ENCODE peak calls at places on chromosomes 13 and 19, in five cellular contexts. B is H1, Q is H9, W is neuronal stem cell, O is trophoblast cell. X is an unnamed sample.

GRCh38 chr19:44614313-44614712 is 950 bp downstream of the IGSF23 start:
- DNase-seq in W (no peak), B (no peak), O (peak; percentile 52), Q (no peak), X (no peak)

GRCh38 chr19:310141-310651 is 19.0 kb upstream of the PLPP2 start:
- DNase-seq in B (no peak), Q (no peak), W (no peak), O (peak; percentile 62), X (no peak)

GRCh38 chr19:15780595-15781418 is 6.7 kb upstream of the OR10H5 start:
- DNase-seq in B (no peak), Q (no peak), O (no peak), W (no peak), X (no peak)

GRCh38 chr19:14082675-14082960 is 3.0 kb downstream of the C19orf67 start:
- DNase-seq in O (no peak), W (no peak), Q (no peak), B (no peak), X (no peak)

GRCh38 chr19:43778651-43779050 is 2.1 kb downstream of the KCNN4 start:
- DNase-seq in O (no peak), Q (no peak), B (no peak), W (no peak), X (no peak)

GRCh38 chr13:94722596-94722995 is 10.3 kb upstream of the SOX21 start:
- DNase-seq in B (no peak), W (no peak), Q (no peak), O (peak; percentile 82), X (no peak)

GRCh38 chr19:33306853-33307792 is 4.8 kb upstream of the CEBPA start:
- DNase-seq in Q (no peak), W (no peak), B (no peak), O (no peak), X (no peak)

GRCh38 chr19:995051-995827 is 5.0 kb upstream of the GRIN3B start:
- DNase-seq in O (no peak), W (no peak), B (no peak), Q (no peak), X (no peak)

GRCh38 chr13:106182404-106182803 is 353.1 kb downstream of the EFNB2 start:
- DNase-seq in Q (no peak), W (no peak), O (no peak), B (no peak), X (peak; percentile 90)

GRCh38 chr13:76293346-76293745 is 592.9 kb downstream of the KCTD12 start:
- DNase-seq in B (no peak), Q (no peak), O (peak; percentile 4), W (no peak), X (peak; percentile 42)

GRCh38 chr13:44368062-44368591 is 5.5 kb upstream of the SERP2 start:
- DNase-seq in W (no peak), B (no peak), Q (no peak), O (peak; percentile 69), X (peak; percentile 52)

GRCh38 chr19:14450168-14450874 is 17.2 kb downstream of the PKN1 start:
- DNase-seq in W (no peak), Q (peak; percentile 99), B (peak; percentile 94), O (no peak), X (peak; percentile 55)

GRCh38 chr19:31943305-31943704 is 402.1 kb upstream of the ZNF507 start:
- DNase-seq in O (no peak), Q (no peak), W (peak; percentile 4), B (no peak), X (no peak)

GRCh38 chr19:1748115-1748702 is 5.1 kb upstream of the ONECUT3 start:
- DNase-seq in W (no peak), O (no peak), B (no peak), Q (no peak), X (no peak)

GRCh38 chr19:13579388-13580060 is 73.2 kb upstream of the CACNA1A start:
- DNase-seq in O (no peak), Q (no peak), B (no peak), W (no peak), X (no peak)

DNA sequence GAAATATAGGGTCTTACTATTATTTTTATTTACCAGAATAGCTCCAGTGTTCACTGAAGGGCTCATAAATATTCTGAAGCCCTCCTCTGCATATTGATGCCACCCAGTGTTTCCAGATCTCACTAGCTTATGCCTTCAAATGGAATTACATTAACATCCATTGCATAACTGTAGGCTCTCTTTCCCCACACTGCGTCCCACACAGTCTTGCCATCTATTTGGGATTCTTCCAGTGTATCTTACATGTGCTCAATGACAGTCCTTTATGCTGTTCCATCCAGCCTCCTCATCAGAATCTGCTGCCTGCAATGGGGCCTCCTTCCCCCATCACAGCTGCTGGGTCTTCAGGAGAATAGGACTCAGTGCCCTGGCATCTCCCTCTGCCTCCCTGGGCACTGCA is 137.3 kb downstream of the CYSLTR2 start:
- DNase-seq in B (no peak), O (no peak), W (no peak), Q (no peak), X (no peak)
- H2BK12ac ChIP-seq in B (no peak overlapping the region), O (no peak overlapping the region), W (no peak overlapping the region), Q (no peak overlapping the region), X (peak overlapping the region; percentile 12)

GRCh38 chr19:40744554-40745401 is 5.5 kb downstream of the ACTMAP start:
- DNase-seq in W (no peak), B (no peak), O (peak; percentile 48), Q (peak; percentile 78), X (peak; percentile 47)
- H4K91ac ChIP-seq in W (no peak overlapping the region), B (no peak overlapping the region), O (peak overlapping the region; percentile 84), Q (no peak overlapping the region), X (peak overlapping the region; percentile 94)

DNA sequence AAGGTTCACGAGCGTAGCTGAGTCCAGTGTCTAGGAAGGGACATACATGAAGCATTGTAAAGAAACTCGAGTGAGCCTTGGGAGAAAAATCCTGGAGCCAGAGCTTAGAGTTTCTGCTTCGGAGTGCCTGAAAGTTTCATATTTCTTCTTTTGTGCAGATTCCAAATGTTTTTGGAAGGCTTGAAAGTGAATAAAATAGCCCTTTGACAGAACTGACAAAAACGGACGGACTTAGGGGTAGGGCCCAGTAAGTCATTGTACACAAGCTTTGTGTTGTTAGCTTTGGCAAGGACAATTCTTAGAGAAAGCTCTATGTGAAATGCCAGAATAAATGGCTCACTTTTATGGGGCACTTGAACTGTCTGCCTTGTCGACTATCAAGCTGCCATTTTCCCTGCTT is 2.7 kb downstream of the RNF113B start:
- DNase-seq in B (no peak), W (no peak), O (no peak), Q (no peak), X (no peak)
- H4K8ac ChIP-seq in B (no peak overlapping the region), W (no peak overlapping the region), O (no peak overlapping the region), Q (no peak overlapping the region), X (no peak overlapping the region)

DNA sequence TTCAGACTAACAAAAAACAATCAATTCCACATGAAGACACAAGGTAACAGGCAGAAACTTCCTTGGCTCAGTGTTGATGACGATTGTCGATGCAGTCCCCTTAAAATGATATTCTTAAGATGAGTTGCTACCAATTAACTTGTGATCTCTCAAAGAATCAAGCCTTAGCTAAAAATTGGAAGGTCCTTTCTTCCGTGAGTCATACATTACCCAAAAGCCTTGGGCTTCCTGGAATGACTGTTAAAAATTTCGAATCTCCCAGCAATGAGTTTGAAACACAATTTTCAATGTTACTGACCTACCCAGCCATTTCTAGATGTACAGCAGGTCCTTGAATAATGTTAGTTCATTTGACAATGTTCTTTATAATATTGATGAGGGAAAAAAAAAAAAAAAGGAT is 28.0 kb upstream of the RB1 start:
- DNase-seq in O (no peak), Q (no peak), B (no peak), W (no peak), X (no peak)
- H2BK12ac ChIP-seq in O (no peak overlapping the region), Q (no peak overlapping the region), B (no peak overlapping the region), W (no peak overlapping the region), X (no peak overlapping the region)

GRCh38 chr19:48955308-48955958 is 758 bp downstream of the BAX start:
- DNase-seq in O (no peak), Q (no peak), W (no peak), B (no peak), X (peak; percentile 14)
- H4K91ac ChIP-seq in O (peak overlapping the region; percentile 100), Q (no peak overlapping the region), W (no peak overlapping the region), B (peak overlapping the region; percentile 32), X (peak overlapping the region; percentile 99)

GRCh38 chr19:3606690-3607289 is at the start of gene TBXA2R:
- DNase-seq in Q (peak; percentile 76), W (no peak), B (no peak), O (no peak), X (peak; percentile 75)

GRCh38 chr19:3608079-3608641 is 1.5 kb upstream of the TBXA2R start:
- DNase-seq in Q (no peak), B (no peak), W (no peak), O (no peak), X (no peak)

GRCh38 chr19:3608750-3609322 is 2.2 kb upstream of the TBXA2R start:
- DNase-seq in Q (no peak), W (no peak), O (no peak), B (no peak), X (no peak)

GRCh38 chr19:3606174-3606689 is 443 bp downstream of the TBXA2R start:
- DNase-seq in O (no peak), W (no peak), Q (peak; percentile 64), B (no peak), X (no peak)

DNA sequence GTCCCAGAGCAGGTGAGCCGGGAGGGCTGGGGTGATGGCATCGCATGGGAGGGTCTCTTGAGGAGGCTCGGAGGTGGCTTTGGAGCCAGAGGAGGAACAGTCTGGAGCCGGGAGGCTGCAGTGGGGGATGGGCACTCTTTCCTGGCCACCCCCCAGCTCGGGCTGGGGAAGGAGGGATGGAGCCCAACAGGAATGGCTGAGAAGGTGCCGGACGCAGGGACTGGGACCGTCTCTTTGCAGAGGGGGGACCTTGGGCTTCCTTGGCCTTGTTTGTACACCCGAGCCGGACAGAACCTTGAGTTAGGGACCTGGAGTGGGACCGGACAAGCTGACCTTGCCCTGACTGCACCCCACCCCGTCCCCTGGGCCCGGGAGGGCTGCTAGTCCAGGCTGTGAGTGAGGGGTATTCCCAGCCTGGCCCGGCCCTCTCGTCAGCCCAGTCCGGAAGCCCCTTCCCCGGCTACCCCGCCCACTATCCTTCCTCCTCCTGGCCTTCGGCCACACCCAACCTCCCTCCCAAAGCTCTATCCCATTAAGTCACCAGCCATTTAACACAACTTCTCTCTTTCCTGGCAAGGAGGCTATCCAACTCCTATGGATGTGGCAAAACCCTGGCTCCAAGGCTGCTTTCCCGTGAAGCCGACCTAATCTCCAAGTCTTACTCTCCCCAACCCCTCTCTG is 863 bp upstream of the TBXA2R start:
- DNase-seq in O (no peak), W (no peak), B (no peak), Q (peak; percentile 86), X (peak; percentile 45)
- H4K8ac ChIP-seq in O (no peak overlapping the region), W (no peak overlapping the region), B (no peak overlapping the region), Q (no peak overlapping the region), X (peak overlapping the region; percentile 96)

GRCh38 chr13:50898338-50898737 is 11.3 kb upstream of the RNASEH2B start:
- DNase-seq in O (no peak), B (no peak), Q (no peak), W (no peak), X (no peak)
- H2BK12ac ChIP-seq in O (no peak overlapping the region), B (no peak overlapping the region), Q (no peak overlapping the region), W (no peak overlapping the region), X (no peak overlapping the region)

DNA sequence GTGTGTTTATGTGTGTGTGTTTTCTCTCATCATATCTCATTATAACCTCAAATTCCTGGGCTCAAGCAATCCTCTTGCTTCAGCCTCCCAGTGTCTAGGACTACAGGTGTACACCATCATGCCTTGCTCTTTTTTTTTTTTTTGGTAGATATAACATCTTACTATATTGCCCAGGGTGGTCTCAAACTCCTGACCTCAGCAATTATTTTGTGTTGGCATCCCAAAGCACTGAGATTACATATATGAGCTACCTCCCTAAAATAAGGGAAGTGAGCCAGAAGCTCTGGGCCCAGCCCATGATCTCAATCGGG is 448 bp upstream of the ZNF543 start:
- DNase-seq in W (no peak), B (no peak), Q (no peak), O (no peak), X (no peak)
- H4K91ac ChIP-seq in W (no peak overlapping the region), B (no peak overlapping the region), Q (no peak overlapping the region), O (peak overlapping the region; percentile 63), X (no peak overlapping the region)